ENCODE peak calls at places on chromosomes 16 and 17, in four cellular contexts. C is stimulated activated naive CD4-positive, alpha-beta T cell; X is neural crest cell; H is dermis microvascular lymphatic vessel endothelial cell. P is an unnamed sample.

GRCh38 chr17:45108595-45109521 is 23.5 kb downstream of the PLCD3 start:
- DNase-seq in X (no peak), H (peak; percentile 30), C (no peak), P (no peak)

GRCh38 chr17:60039509-60040442 is 38.9 kb downstream of the HEATR6 start:
- DNase-seq in X (no peak), C (no peak), H (no peak), P (no peak)

GRCh38 chr16:60074378-60074777 is 1340.3 kb upstream of the GOT2 start:
- DNase-seq in X (no peak), H (no peak), C (no peak), P (no peak)

GRCh38 chr16:6047325-6047724 is 949.7 kb upstream of the EEF2KMT start:
- DNase-seq in H (no peak), C (no peak), X (no peak), P (no peak)

GRCh38 chr17:81207610-81208581 is 14.9 kb downstream of the CEP131 start:
- DNase-seq in C (no peak), H (no peak), X (no peak), P (no peak)

GRCh38 chr16:16084874-16085273 is 135.5 kb downstream of the ABCC1 start:
- DNase-seq in X (no peak), H (no peak), C (no peak), P (no peak)

GRCh38 chr16:60727856-60728255 is 1308.4 kb downstream of the CDH8 start:
- DNase-seq in C (no peak), X (no peak), H (no peak), P (no peak)

GRCh38 chr17:3905017-3905486 is 11.2 kb downstream of the P2RX1 start:
- DNase-seq in X (no peak), H (no peak), C (no peak), P (no peak)

GRCh38 chr16:24729967-24730815 is 740 bp downstream of the TNRC6A start:
- DNase-seq in C (peak; percentile 62), X (peak; percentile 39), H (no peak), P (peak; percentile 42)

GRCh38 chr17:13702266-13702665 is 100.5 kb upstream of the HS3ST3A1 start:
- DNase-seq in X (no peak), H (no peak), C (no peak), P (no peak)